ENCODE peak calls at places on chromosomes 6 and 20, in five cellular contexts. One of them, this sample, is unnamed.

GRCh38 chr6:54681267-54681666 is 165.3 kb upstream of the FAM83B start:
- DNase-seq in fibroblast of the aortic adventitia: no peak
- DNase-seq in brain microvascular endothelial cell: no peak
- DNase-seq in MM.1S: no peak
- DNase-seq in HL-60: no peak
- DNase-seq in this sample: no peak

GRCh38 chr20:23782366-23782983 is 31.7 kb upstream of the CST1 start:
- DNase-seq in HL-60: peak
- DNase-seq in MM.1S: peak
- DNase-seq in brain microvascular endothelial cell: peak
- DNase-seq in fibroblast of the aortic adventitia: peak
- DNase-seq in this sample: peak

GRCh38 chr6:11317885-11318771 is 85.7 kb upstream of the NEDD9 start:
- DNase-seq in fibroblast of the aortic adventitia: peak
- DNase-seq in MM.1S: no peak
- DNase-seq in brain microvascular endothelial cell: peak
- DNase-seq in HL-60: peak
- DNase-seq in this sample: peak

GRCh38 chr6:16947461-16948159 is 154.2 kb upstream of the STMND1 start:
- DNase-seq in MM.1S: no peak
- DNase-seq in brain microvascular endothelial cell: peak
- DNase-seq in fibroblast of the aortic adventitia: peak
- DNase-seq in HL-60: no peak
- DNase-seq in this sample: no peak

GRCh38 chr20:4730782-4731181 is 9.1 kb downstream of the PRND start:
- DNase-seq in HL-60: no peak
- DNase-seq in brain microvascular endothelial cell: no peak
- DNase-seq in fibroblast of the aortic adventitia: peak
- DNase-seq in MM.1S: no peak
- DNase-seq in this sample: no peak

GRCh38 chr6:166726193-166726592 is 99.1 kb upstream of the RPS6KA2 start:
- DNase-seq in fibroblast of the aortic adventitia: no peak
- DNase-seq in brain microvascular endothelial cell: no peak
- DNase-seq in HL-60: no peak
- DNase-seq in MM.1S: no peak
- DNase-seq in this sample: no peak

GRCh38 chr6:43734294-43734665 is 35.7 kb upstream of the VEGFA start:
- DNase-seq in MM.1S: no peak
- DNase-seq in brain microvascular endothelial cell: no peak
- DNase-seq in HL-60: no peak
- DNase-seq in fibroblast of the aortic adventitia: no peak
- DNase-seq in this sample: no peak

GRCh38 chr6:147508073-147508870 is at the start of gene SAMD5:
- DNase-seq in brain microvascular endothelial cell: peak
- DNase-seq in fibroblast of the aortic adventitia: peak
- DNase-seq in HL-60: no peak
- DNase-seq in MM.1S: no peak
- DNase-seq in this sample: peak

GRCh38 chr6:4608361-4609115 is 167.7 kb upstream of the CDYL start:
- DNase-seq in brain microvascular endothelial cell: no peak
- DNase-seq in fibroblast of the aortic adventitia: no peak
- DNase-seq in MM.1S: no peak
- DNase-seq in HL-60: no peak
- DNase-seq in this sample: no peak

GRCh38 chr6:25916789-25917490 is 13.6 kb downstream of the SLC17A2 start:
- DNase-seq in fibroblast of the aortic adventitia: no peak
- DNase-seq in MM.1S: no peak
- DNase-seq in HL-60: no peak
- DNase-seq in brain microvascular endothelial cell: no peak
- DNase-seq in this sample: no peak

GRCh38 chr6:20128018-20128417 is 84.3 kb downstream of the MBOAT1 start:
- DNase-seq in fibroblast of the aortic adventitia: no peak
- DNase-seq in brain microvascular endothelial cell: no peak
- DNase-seq in HL-60: no peak
- DNase-seq in MM.1S: no peak
- DNase-seq in this sample: no peak

GRCh38 chr6:139295906-139296305 is 4.1 kb upstream of the TXLNB start:
- DNase-seq in brain microvascular endothelial cell: no peak
- DNase-seq in HL-60: peak
- DNase-seq in MM.1S: no peak
- DNase-seq in fibroblast of the aortic adventitia: no peak
- DNase-seq in this sample: no peak

GRCh38 chr20:41854765-41855164 is 236.6 kb upstream of the CHD6 start:
- DNase-seq in HL-60: no peak
- DNase-seq in brain microvascular endothelial cell: no peak
- DNase-seq in MM.1S: no peak
- DNase-seq in fibroblast of the aortic adventitia: no peak
- DNase-seq in this sample: no peak

GRCh38 chr20:16366548-16366947 is 206.7 kb downstream of the KIF16B start:
- DNase-seq in MM.1S: no peak
- DNase-seq in HL-60: no peak
- DNase-seq in fibroblast of the aortic adventitia: no peak
- DNase-seq in brain microvascular endothelial cell: no peak
- DNase-seq in this sample: no peak

GRCh38 chr20:19812056-19812455 is 54.0 kb downstream of the RIN2 start:
- DNase-seq in brain microvascular endothelial cell: no peak
- DNase-seq in fibroblast of the aortic adventitia: no peak
- DNase-seq in MM.1S: no peak
- DNase-seq in HL-60: no peak
- DNase-seq in this sample: no peak

GRCh38 chr6:16669227-16669626 is 92.0 kb downstream of the ATXN1 start:
- DNase-seq in brain microvascular endothelial cell: peak
- DNase-seq in MM.1S: peak
- DNase-seq in fibroblast of the aortic adventitia: peak
- DNase-seq in HL-60: no peak
- DNase-seq in this sample: no peak

GRCh38 chr6:88952065-88952704 is 11.2 kb downstream of the RNGTT start:
- DNase-seq in brain microvascular endothelial cell: peak
- DNase-seq in HL-60: no peak
- DNase-seq in fibroblast of the aortic adventitia: peak
- DNase-seq in MM.1S: no peak
- DNase-seq in this sample: no peak

GRCh38 chr20:11305406-11305805 is 612.3 kb upstream of the BTBD3 start:
- DNase-seq in brain microvascular endothelial cell: no peak
- DNase-seq in fibroblast of the aortic adventitia: no peak
- DNase-seq in HL-60: no peak
- DNase-seq in MM.1S: peak
- DNase-seq in this sample: no peak

GRCh38 chr6:17562636-17563035 is 37.5 kb upstream of the FAM8A1 start:
- DNase-seq in HL-60: no peak
- DNase-seq in MM.1S: no peak
- DNase-seq in fibroblast of the aortic adventitia: no peak
- DNase-seq in brain microvascular endothelial cell: no peak
- DNase-seq in this sample: no peak

GRCh38 chr6:52233975-52234823 is 10.1 kb downstream of the IL17F start:
- DNase-seq in brain microvascular endothelial cell: peak
- DNase-seq in fibroblast of the aortic adventitia: peak
- DNase-seq in HL-60: peak
- DNase-seq in MM.1S: peak
- DNase-seq in this sample: peak

GRCh38 chr6:144931172-144932035 is 646.3 kb downstream of the UTRN start:
- DNase-seq in fibroblast of the aortic adventitia: peak
- DNase-seq in brain microvascular endothelial cell: peak
- DNase-seq in MM.1S: peak
- DNase-seq in HL-60: peak
- DNase-seq in this sample: peak

GRCh38 chr6:132067286-132067685 is 116.1 kb upstream of the CCN2 start:
- DNase-seq in MM.1S: no peak
- DNase-seq in HL-60: no peak
- DNase-seq in brain microvascular endothelial cell: no peak
- DNase-seq in fibroblast of the aortic adventitia: no peak
- DNase-seq in this sample: no peak

GRCh38 chr6:3417473-3417872 is 39.4 kb downstream of the SLC22A23 start:
- DNase-seq in MM.1S: no peak
- DNase-seq in brain microvascular endothelial cell: no peak
- DNase-seq in HL-60: no peak
- DNase-seq in fibroblast of the aortic adventitia: no peak
- DNase-seq in this sample: no peak

GRCh38 chr20:38840053-38840893 is 34.8 kb downstream of the PPP1R16B start:
- DNase-seq in MM.1S: no peak
- DNase-seq in brain microvascular endothelial cell: no peak
- DNase-seq in HL-60: no peak
- DNase-seq in fibroblast of the aortic adventitia: no peak
- DNase-seq in this sample: no peak

GRCh38 chr6:15491255-15491985 is 171.4 kb downstream of the DTNBP1 start:
- DNase-seq in fibroblast of the aortic adventitia: peak
- DNase-seq in brain microvascular endothelial cell: peak
- DNase-seq in HL-60: peak
- DNase-seq in MM.1S: peak
- DNase-seq in this sample: peak

GRCh38 chr6:56933650-56934049 is 21.3 kb upstream of the BEND6 start:
- DNase-seq in brain microvascular endothelial cell: no peak
- DNase-seq in HL-60: no peak
- DNase-seq in fibroblast of the aortic adventitia: peak
- DNase-seq in MM.1S: no peak
- DNase-seq in this sample: peak

GRCh38 chr6:109961666-109962065 is 16.4 kb upstream of the GPR6 start:
- DNase-seq in MM.1S: no peak
- DNase-seq in brain microvascular endothelial cell: no peak
- DNase-seq in HL-60: no peak
- DNase-seq in fibroblast of the aortic adventitia: peak
- DNase-seq in this sample: no peak

DNA sequence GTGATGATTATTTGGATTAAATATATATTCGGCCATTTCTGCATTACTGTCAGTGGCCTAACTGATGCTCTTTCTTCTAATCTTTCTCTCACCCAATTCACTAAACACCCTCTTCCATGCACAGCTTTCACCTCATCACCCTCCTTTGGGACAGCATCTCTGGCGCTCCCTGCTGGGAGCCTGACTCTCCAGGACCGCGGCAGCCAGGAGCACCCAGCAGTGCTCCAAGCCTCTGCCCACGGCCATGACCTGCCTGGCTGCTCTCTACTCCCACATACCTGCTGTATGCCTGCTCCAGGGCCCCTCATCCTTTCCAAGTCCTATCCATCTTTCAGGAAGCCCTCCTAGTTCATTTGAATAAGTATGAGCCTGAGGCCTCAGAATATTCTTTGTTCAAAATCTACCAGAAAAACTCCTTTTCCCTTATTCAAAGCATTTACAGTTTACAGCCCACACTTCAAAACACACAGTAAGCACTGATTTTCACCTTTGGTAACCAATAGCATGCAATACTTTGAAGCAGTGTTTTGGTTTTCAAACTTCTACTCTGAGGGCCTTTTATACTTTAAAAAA is 15.2 kb downstream of the CTCFL start:
- DNase-seq in brain microvascular endothelial cell: no peak
- DNase-seq in MM.1S: peak
- DNase-seq in HL-60: peak
- DNase-seq in fibroblast of the aortic adventitia: peak
- DNase-seq in this sample: peak
- TF ChIP-seq CTCF in brain microvascular endothelial cell: peak
- TF ChIP-seq CTCF in MM.1S: peak
- TF ChIP-seq CTCF in HL-60: peak
- TF ChIP-seq CTCF in fibroblast of the aortic adventitia: peak
- TF ChIP-seq CTCF in this sample: peak

GRCh38 chr6:112204350-112204706 is 50.0 kb downstream of the LAMA4 start:
- DNase-seq in MM.1S: no peak
- DNase-seq in fibroblast of the aortic adventitia: no peak
- DNase-seq in HL-60: no peak
- DNase-seq in brain microvascular endothelial cell: no peak
- DNase-seq in this sample: no peak

GRCh38 chr6:112203577-112204349 is 50.6 kb downstream of the LAMA4 start:
- DNase-seq in fibroblast of the aortic adventitia: peak
- DNase-seq in brain microvascular endothelial cell: peak
- DNase-seq in MM.1S: peak
- DNase-seq in HL-60: no peak
- DNase-seq in this sample: no peak

GRCh38 chr6:112199001-112199403 is 55.4 kb downstream of the LAMA4 start:
- DNase-seq in MM.1S: no peak
- DNase-seq in brain microvascular endothelial cell: no peak
- DNase-seq in fibroblast of the aortic adventitia: no peak
- DNase-seq in HL-60: no peak
- DNase-seq in this sample: no peak

GRCh38 chr6:112205521-112206458 is 48.6 kb downstream of the LAMA4 start:
- DNase-seq in HL-60: no peak
- DNase-seq in fibroblast of the aortic adventitia: peak
- DNase-seq in brain microvascular endothelial cell: peak
- DNase-seq in MM.1S: no peak
- DNase-seq in this sample: no peak

DNA sequence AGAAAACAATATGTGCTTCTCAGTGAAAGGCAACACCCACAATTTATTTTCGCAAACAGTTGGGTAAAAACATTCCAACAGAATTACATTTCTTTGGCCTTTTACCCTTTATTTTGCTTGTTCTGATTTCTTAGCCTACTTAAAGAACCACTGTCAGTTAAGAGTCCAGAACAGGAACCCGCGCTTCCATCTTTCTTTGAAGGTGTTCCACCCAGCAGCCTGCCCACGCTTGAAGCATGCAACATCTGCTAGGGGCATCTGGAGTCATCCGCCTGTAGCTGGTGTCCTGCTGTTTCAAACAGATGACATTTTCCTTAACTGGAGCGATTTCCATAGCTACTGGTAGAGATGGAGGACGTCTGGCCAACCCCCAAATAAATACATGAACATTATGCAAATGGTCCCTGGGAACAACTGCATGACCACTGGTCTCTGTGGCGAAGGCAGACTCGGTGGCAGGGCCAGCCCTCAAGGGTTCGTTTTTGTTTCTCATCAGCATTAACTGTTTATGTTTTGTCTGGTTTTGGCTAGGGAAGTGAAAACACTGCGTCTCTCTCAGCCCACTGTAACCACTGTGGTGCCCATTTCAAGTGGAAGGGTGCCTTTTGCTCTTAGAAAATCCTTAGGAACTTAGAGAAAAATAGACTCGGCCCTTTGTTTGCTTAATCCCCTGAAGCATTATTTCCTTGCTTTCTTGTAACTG is 51.6 kb downstream of the LAMA4 start:
- DNase-seq in fibroblast of the aortic adventitia: peak
- DNase-seq in brain microvascular endothelial cell: peak
- DNase-seq in MM.1S: peak
- DNase-seq in HL-60: no peak
- DNase-seq in this sample: peak
- TF ChIP-seq CTCF in fibroblast of the aortic adventitia: no peak
- TF ChIP-seq CTCF in brain microvascular endothelial cell: no peak
- TF ChIP-seq CTCF in MM.1S: no peak
- TF ChIP-seq CTCF in HL-60: no peak
- TF ChIP-seq CTCF in this sample: no peak

GRCh38 chr6:90860822-90861601 is 274.1 kb upstream of the MAP3K7 start:
- DNase-seq in HL-60: no peak
- DNase-seq in brain microvascular endothelial cell: no peak
- DNase-seq in fibroblast of the aortic adventitia: no peak
- DNase-seq in MM.1S: no peak
- DNase-seq in this sample: no peak
- TF ChIP-seq CTCF in HL-60: no peak
- TF ChIP-seq CTCF in brain microvascular endothelial cell: no peak
- TF ChIP-seq CTCF in fibroblast of the aortic adventitia: no peak
- TF ChIP-seq CTCF in MM.1S: peak
- TF ChIP-seq CTCF in this sample: peak

DNA sequence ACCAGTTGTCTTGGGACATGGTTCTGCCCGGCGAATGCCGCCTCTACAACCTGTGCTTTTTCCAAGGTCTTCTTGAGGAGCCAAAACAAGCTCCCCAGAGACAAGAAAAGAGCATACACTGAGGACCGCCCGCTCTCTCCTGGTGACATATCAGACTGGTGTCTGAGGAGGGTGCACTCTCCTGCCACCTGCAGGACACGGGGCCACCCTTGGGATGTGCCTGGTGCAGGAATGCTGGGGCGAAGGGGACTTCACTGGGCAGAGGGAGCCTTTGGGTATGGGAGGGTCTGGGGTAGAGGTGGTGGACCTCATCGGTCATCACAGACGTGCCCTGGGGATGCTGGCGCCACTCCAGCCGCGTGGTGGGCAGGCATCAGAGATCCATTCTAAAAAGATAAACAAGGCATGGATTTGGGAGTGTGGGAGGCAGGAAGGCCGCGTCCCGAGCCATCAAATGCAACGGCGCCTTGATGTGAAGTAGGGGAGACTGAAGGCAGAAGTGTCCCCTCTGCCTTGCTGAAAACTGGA is 163.3 kb downstream of the CD83 start:
- DNase-seq in fibroblast of the aortic adventitia: no peak
- DNase-seq in brain microvascular endothelial cell: no peak
- DNase-seq in HL-60: no peak
- DNase-seq in MM.1S: no peak
- DNase-seq in this sample: no peak
- TF ChIP-seq CTCF in fibroblast of the aortic adventitia: no peak
- TF ChIP-seq CTCF in brain microvascular endothelial cell: peak
- TF ChIP-seq CTCF in HL-60: no peak
- TF ChIP-seq CTCF in MM.1S: no peak
- TF ChIP-seq CTCF in this sample: no peak

This sample was measured in GM10248.